ENCODE peak calls at places on chromosomes 3 and 15, in seven cellular contexts. T is esophagus squamous epithelium; C is SJSA1; W is ovary; Q is fibroblast of lung; A is effector memory CD4-positive, alpha-beta T cell; V is SJCRH30. S is an unnamed sample.

GRCh38 chr15:89494941-89495637 is 1.3 kb downstream of the RHCG start:
- DNase-seq in T (no peak), C (no peak), W (no peak), Q (peak; percentile 6), A (no peak), V (peak; percentile 58), S (no peak)

GRCh38 chr3:101879623-101880284 is 30.4 kb downstream of the NFKBIZ start:
- DNase-seq in T (no peak), C (no peak), W (no peak), Q (no peak), A (no peak), V (no peak), S (no peak)

GRCh38 chr15:91165850-91166249 is 65.8 kb downstream of the SV2B start:
- DNase-seq in T (no peak), C (no peak), W (no peak), Q (no peak), A (no peak), V (no peak), S (no peak)

GRCh38 chr3:39415983-39416382 is 9.5 kb downstream of the RPSA start:
- DNase-seq in T (no peak), C (no peak), W (no peak), Q (no peak), A (no peak), V (peak; percentile 16), S (no peak)

GRCh38 chr3:125107384-125107783 is 51.6 kb upstream of the HEG1 start:
- DNase-seq in T (no peak), C (no peak), W (no peak), Q (no peak), A (no peak), V (no peak), S (no peak)

GRCh38 chr15:58438956-58439355 is 7.2 kb downstream of the LIPC start:
- DNase-seq in T (no peak), C (peak; percentile 55), W (no peak), Q (peak; percentile 69), A (no peak), V (peak; percentile 80), S (no peak)

GRCh38 chr15:67825880-67826716 is 789 bp downstream of the SKOR1 start:
- DNase-seq in T (no peak), C (no peak), W (no peak), Q (no peak), A (no peak), V (no peak), S (no peak)

GRCh38 chr15:91956026-91956723 is 102.7 kb downstream of the SLCO3A1 start:
- DNase-seq in T (no peak), C (no peak), W (no peak), Q (no peak), A (no peak), V (no peak), S (no peak)

GRCh38 chr15:41150279-41150678 is 34.2 kb upstream of the INO80 start:
- DNase-seq in T (no peak), C (no peak), W (no peak), Q (no peak), A (no peak), V (no peak), S (no peak)

GRCh38 chr3:17642474-17642873 is 100.0 kb downstream of the TBC1D5 start:
- DNase-seq in T (no peak), C (no peak), W (no peak), Q (no peak), A (no peak), V (no peak), S (no peak)
- H3K4me1 ChIP-seq in T (no peaks in the 10 kb centered on the region), C (peaks cover 30% of the 10 kb centered on the region), W (peaks cover 1% of the 10 kb centered on the region), Q (peaks cover 14% of the 10 kb centered on the region), A (no peaks in the 10 kb centered on the region), V (peaks cover 15% of the 10 kb centered on the region), S (no peaks in the 10 kb centered on the region)

DNA sequence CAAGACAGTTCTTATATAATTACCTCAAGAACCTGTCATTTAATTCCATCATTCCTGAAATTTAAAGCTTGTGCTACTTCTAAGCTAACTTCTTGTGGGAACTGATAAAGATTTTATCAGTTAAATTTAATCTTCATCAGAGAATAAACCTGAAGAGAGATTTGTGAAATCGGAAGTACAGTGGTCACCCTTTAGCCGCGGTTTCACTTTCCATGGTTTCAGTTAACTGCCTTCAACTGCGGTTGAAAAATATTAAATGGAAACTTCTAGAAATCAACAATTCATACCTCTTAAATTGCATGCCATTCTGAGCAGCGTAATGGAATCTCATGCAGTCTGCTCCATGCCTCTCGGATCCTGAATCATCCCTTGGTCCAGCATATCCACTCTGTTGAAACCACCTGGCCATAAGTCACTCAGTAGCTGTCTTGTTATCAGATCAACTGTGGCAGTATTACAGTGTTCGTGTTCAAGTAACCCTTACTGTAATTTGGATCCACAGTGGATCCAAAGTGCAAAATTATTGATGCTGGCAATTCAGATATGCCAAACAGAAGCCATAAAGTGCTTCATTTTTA is 626.1 kb downstream of the CADM2 start:
- DNase-seq in T (no peak), C (no peak), W (no peak), Q (no peak), A (no peak), V (no peak), S (no peak)
- H3K27me3 ChIP-seq in T (no peaks in the 10 kb centered on the region), C (no peaks in the 10 kb centered on the region), W (no peaks in the 10 kb centered on the region), Q (no peaks in the 10 kb centered on the region), A (no peaks in the 10 kb centered on the region), V (no peaks in the 10 kb centered on the region), S (no peaks in the 10 kb centered on the region)

DNA sequence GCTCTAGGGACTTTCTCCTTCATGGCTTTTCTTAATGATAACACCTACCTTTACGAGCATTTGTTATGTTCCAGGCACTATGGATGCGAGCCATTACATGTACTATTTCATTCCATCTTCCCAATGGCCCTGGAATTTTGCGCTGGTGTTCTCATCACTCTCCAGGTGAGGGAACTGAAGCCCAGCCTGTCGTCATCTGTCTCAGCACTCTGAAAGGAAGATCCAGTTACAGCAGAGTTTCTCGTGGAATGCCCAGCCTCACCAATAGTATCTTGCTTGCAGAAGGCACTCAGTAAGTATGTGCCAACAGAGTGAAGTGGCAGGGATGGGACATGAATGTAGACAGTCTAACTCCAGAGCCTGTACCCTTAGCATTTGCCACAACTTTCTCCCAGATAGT is 56.8 kb downstream of the NOX5 start:
- DNase-seq in T (no peak), C (no peak), W (no peak), Q (no peak), A (no peak), V (no peak), S (no peak)
- H3K4me1 ChIP-seq in T (peaks cover 7% of the 10 kb centered on the region), C (peaks cover 16% of the 10 kb centered on the region), W (no peaks in the 10 kb centered on the region), Q (no peaks in the 10 kb centered on the region), A (peaks cover 7% of the 10 kb centered on the region), V (peaks cover 1% of the 10 kb centered on the region), S (no peaks in the 10 kb centered on the region)

DNA sequence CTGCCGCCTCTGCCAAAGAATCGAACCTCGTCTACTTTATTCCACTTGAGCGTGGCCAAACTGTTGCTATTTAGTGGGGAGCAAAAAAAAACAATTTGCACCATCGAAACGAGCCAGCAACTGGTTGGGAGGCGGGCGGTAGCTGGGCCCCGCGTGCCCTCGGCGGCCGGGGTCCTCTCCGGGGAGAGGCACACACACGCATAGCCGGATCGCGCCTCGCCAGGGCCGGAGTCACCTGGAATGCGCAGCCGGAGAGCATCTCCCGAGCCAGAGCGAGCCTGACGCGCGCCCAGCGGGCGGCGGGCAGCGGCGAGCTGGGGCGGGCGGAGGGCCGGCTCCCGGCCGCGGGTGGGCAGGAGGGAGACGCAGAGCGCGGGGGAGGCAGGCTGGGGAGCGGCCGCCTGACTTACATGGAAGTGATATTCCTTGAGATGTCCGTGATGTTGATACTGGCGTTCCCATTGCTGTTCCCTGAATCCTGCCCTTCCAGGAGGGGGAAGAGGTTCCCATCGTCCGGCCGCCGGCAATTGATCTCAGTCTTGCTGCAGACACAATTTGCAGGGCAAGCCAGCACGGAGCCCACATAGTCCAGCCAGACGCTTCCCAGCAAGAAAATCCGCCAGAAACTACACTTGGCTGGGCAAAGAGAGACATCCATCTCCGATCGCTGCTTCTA is 905 bp downstream of the NTRK3 start:
- DNase-seq in T (no peak), C (no peak), W (peak; percentile 53), Q (peak; percentile 14), A (no peak), V (no peak), S (no peak)
- H3K27me3 ChIP-seq in T (peaks cover 27% of the 10 kb centered on the region), C (peaks cover 37% of the 10 kb centered on the region), W (no peaks in the 10 kb centered on the region), Q (peaks cover 31% of the 10 kb centered on the region), A (peaks cover 16% of the 10 kb centered on the region), V (no peaks in the 10 kb centered on the region), S (peaks cover 16% of the 10 kb centered on the region)

GRCh38 chr3:143171656-143172055 is 52.1 kb downstream of the CHST2 start:
- DNase-seq in T (no peak), C (no peak), W (no peak), Q (peak; percentile 64), A (no peak), V (no peak), S (no peak)

GRCh38 chr3:143170676-143171075 is 51.1 kb downstream of the CHST2 start:
- DNase-seq in T (no peak), C (no peak), W (no peak), Q (peak; percentile 56), A (no peak), V (peak; percentile 27), S (no peak)

GRCh38 chr3:143173242-143173641 is 53.7 kb downstream of the CHST2 start:
- DNase-seq in T (no peak), C (no peak), W (no peak), Q (no peak), A (no peak), V (no peak), S (no peak)

GRCh38 chr3:143171141-143171651 is 51.6 kb downstream of the CHST2 start:
- DNase-seq in T (no peak), C (peak; percentile 11), W (no peak), Q (peak; percentile 80), A (no peak), V (no peak), S (no peak)

GRCh38 chr3:143172313-143173054 is 52.9 kb downstream of the CHST2 start:
- DNase-seq in T (no peak), C (no peak), W (no peak), Q (peak; percentile 19), A (no peak), V (no peak), S (no peak)
- H3K4me1 ChIP-seq in T (no peaks in the 10 kb centered on the region), C (peaks cover 31% of the 10 kb centered on the region), W (peaks cover 7% of the 10 kb centered on the region), Q (peaks cover 16% of the 10 kb centered on the region), A (peaks cover 26% of the 10 kb centered on the region), V (no peaks in the 10 kb centered on the region), S (peaks cover 68% of the 10 kb centered on the region)

GRCh38 chr3:187594272-187594671 is 75.9 kb downstream of the SST start:
- DNase-seq in T (no peak), C (no peak), W (no peak), Q (no peak), A (no peak), V (no peak), S (no peak)

GRCh38 chr3:187586226-187586625 is 84.0 kb downstream of the SST start:
- DNase-seq in T (no peak), C (peak; percentile 15), W (no peak), Q (no peak), A (no peak), V (no peak), S (no peak)

GRCh38 chr3:187593347-187593850 is 76.8 kb downstream of the SST start:
- DNase-seq in T (no peak), C (no peak), W (no peak), Q (no peak), A (no peak), V (no peak), S (no peak)

GRCh38 chr3:187587012-187587544 is 83.1 kb downstream of the SST start:
- DNase-seq in T (no peak), C (no peak), W (no peak), Q (no peak), A (no peak), V (no peak), S (no peak)

GRCh38 chr3:187591051-187591450 is 79.1 kb downstream of the SST start:
- DNase-seq in T (no peak), C (no peak), W (no peak), Q (no peak), A (no peak), V (no peak), S (no peak)
- H3K27me3 ChIP-seq in T (no peaks in the 10 kb centered on the region), C (no peaks in the 10 kb centered on the region), W (no peaks in the 10 kb centered on the region), Q (no peaks in the 10 kb centered on the region), A (no peaks in the 10 kb centered on the region), V (no peaks in the 10 kb centered on the region), S (peaks cover 6% of the 10 kb centered on the region)

GRCh38 chr3:193680220-193680619 is 87.2 kb downstream of the OPA1 start:
- DNase-seq in T (no peak), C (peak; percentile 25), W (no peak), Q (peak; percentile 37), A (no peak), V (no peak), S (no peak)
- H3K4me1 ChIP-seq in T (no peaks in the 10 kb centered on the region), C (peaks cover 6% of the 10 kb centered on the region), W (no peaks in the 10 kb centered on the region), Q (no peaks in the 10 kb centered on the region), A (no peaks in the 10 kb centered on the region), V (no peaks in the 10 kb centered on the region), S (no peaks in the 10 kb centered on the region)